ENCODE peak calls at places on chromosomes 5 and 9, in five cellular contexts. One of them, this sample, is unnamed.

GRCh38 chr5:55855509-55855908 is 4.4 kb downstream of the IL31RA start:
- DNase-seq in neural progenitor cell: no peak
- DNase-seq in body of pancreas: no peak
- DNase-seq in naive thymus-derived CD4-positive, alpha-beta T cell: peak
- DNase-seq in AG04450: no peak
- DNase-seq in this sample: no peak

GRCh38 chr9:135156525-135157510 is 69.3 kb downstream of the OLFM1 start:
- DNase-seq in body of pancreas: peak
- DNase-seq in neural progenitor cell: peak
- DNase-seq in AG04450: no peak
- DNase-seq in naive thymus-derived CD4-positive, alpha-beta T cell: no peak
- DNase-seq in this sample: no peak

GRCh38 chr5:144352318-144352717 is 181.6 kb downstream of the KCTD16 start:
- DNase-seq in neural progenitor cell: no peak
- DNase-seq in AG04450: no peak
- DNase-seq in naive thymus-derived CD4-positive, alpha-beta T cell: no peak
- DNase-seq in body of pancreas: peak
- DNase-seq in this sample: no peak

GRCh38 chr9:18806277-18806676 is 226.7 kb downstream of the SAXO1 start:
- DNase-seq in body of pancreas: no peak
- DNase-seq in naive thymus-derived CD4-positive, alpha-beta T cell: no peak
- DNase-seq in AG04450: no peak
- DNase-seq in neural progenitor cell: no peak
- DNase-seq in this sample: no peak

GRCh38 chr5:103355590-103355989 is 97.0 kb downstream of the MACIR start:
- DNase-seq in neural progenitor cell: no peak
- DNase-seq in body of pancreas: no peak
- DNase-seq in naive thymus-derived CD4-positive, alpha-beta T cell: no peak
- DNase-seq in AG04450: no peak
- DNase-seq in this sample: no peak

GRCh38 chr5:120932480-120932879 is 468.4 kb downstream of the PRR16 start:
- DNase-seq in naive thymus-derived CD4-positive, alpha-beta T cell: no peak
- DNase-seq in AG04450: no peak
- DNase-seq in body of pancreas: no peak
- DNase-seq in neural progenitor cell: no peak
- DNase-seq in this sample: no peak

GRCh38 chr9:124320062-124320973 is 62.6 kb downstream of the NEK6 start:
- DNase-seq in body of pancreas: peak
- DNase-seq in neural progenitor cell: peak
- DNase-seq in AG04450: peak
- DNase-seq in naive thymus-derived CD4-positive, alpha-beta T cell: no peak
- DNase-seq in this sample: no peak

GRCh38 chr5:21831145-21831787 is 1021.9 kb downstream of the CDH12 start:
- DNase-seq in AG04450: no peak
- DNase-seq in naive thymus-derived CD4-positive, alpha-beta T cell: no peak
- DNase-seq in body of pancreas: no peak
- DNase-seq in neural progenitor cell: no peak
- DNase-seq in this sample: no peak

GRCh38 chr9:129716091-129716490 is 36.8 kb downstream of the PTGES start:
- DNase-seq in AG04450: no peak
- DNase-seq in neural progenitor cell: no peak
- DNase-seq in naive thymus-derived CD4-positive, alpha-beta T cell: no peak
- DNase-seq in body of pancreas: no peak
- DNase-seq in this sample: no peak

GRCh38 chr5:140882591-140882899 is 621 bp downstream of the PCDHA13 start:
- DNase-seq in neural progenitor cell: peak
- DNase-seq in body of pancreas: no peak
- DNase-seq in naive thymus-derived CD4-positive, alpha-beta T cell: no peak
- DNase-seq in AG04450: no peak
- DNase-seq in this sample: no peak

GRCh38 chr5:65742565-65743231 is 20.7 kb downstream of the NLN start:
- DNase-seq in body of pancreas: no peak
- DNase-seq in AG04450: peak
- DNase-seq in naive thymus-derived CD4-positive, alpha-beta T cell: peak
- DNase-seq in neural progenitor cell: peak
- DNase-seq in this sample: peak

GRCh38 chr5:112479418-112479817 is 60.3 kb upstream of the EPB41L4A start:
- DNase-seq in naive thymus-derived CD4-positive, alpha-beta T cell: no peak
- DNase-seq in body of pancreas: no peak
- DNase-seq in neural progenitor cell: no peak
- DNase-seq in AG04450: peak
- DNase-seq in this sample: peak

GRCh38 chr9:127158995-127159801 is 36.8 kb upstream of the ANGPTL2 start:
- DNase-seq in AG04450: peak
- DNase-seq in neural progenitor cell: peak
- DNase-seq in naive thymus-derived CD4-positive, alpha-beta T cell: no peak
- DNase-seq in body of pancreas: peak
- DNase-seq in this sample: no peak

GRCh38 chr9:19232830-19233194 is 2.3 kb downstream of the DENND4C start:
- DNase-seq in neural progenitor cell: no peak
- DNase-seq in naive thymus-derived CD4-positive, alpha-beta T cell: no peak
- DNase-seq in AG04450: no peak
- DNase-seq in body of pancreas: no peak
- DNase-seq in this sample: no peak

GRCh38 chr5:149611327-149611726 is 30.0 kb downstream of the ARHGEF37 start:
- DNase-seq in body of pancreas: peak
- DNase-seq in AG04450: peak
- DNase-seq in naive thymus-derived CD4-positive, alpha-beta T cell: no peak
- DNase-seq in neural progenitor cell: no peak
- DNase-seq in this sample: no peak

DNA sequence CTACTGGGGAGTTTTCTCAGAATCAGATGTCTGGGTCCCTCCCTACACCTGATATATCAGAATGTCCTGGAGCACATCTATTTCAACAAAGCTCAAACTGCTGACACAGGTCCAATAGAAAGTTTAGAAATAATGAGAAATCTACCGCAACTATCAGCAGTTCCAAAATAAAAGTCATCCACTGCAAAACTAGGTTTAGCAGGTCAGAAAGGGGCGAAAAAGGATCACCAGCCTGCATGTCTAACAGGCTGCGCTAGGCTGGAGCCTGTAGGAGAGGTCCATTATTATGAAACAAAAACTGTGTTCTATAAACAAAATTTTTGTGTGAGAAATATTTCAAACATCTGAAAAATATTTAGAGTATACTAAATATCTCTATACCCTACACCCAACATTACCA is 84.1 kb upstream of the RNF38 start:
- DNase-seq in naive thymus-derived CD4-positive, alpha-beta T cell: no peak
- DNase-seq in neural progenitor cell: no peak
- DNase-seq in AG04450: no peak
- DNase-seq in body of pancreas: no peak
- DNase-seq in this sample: no peak
- H3K27ac ChIP-seq in naive thymus-derived CD4-positive, alpha-beta T cell: no peak
- H3K27ac ChIP-seq in neural progenitor cell: no peak
- H3K27ac ChIP-seq in AG04450: no peak
- H3K27ac ChIP-seq in body of pancreas: no peak
- H3K27ac ChIP-seq in this sample: no peak

GRCh38 chr5:37568893-37569292 is 189.8 kb downstream of the WDR70 start:
- DNase-seq in body of pancreas: no peak
- DNase-seq in AG04450: no peak
- DNase-seq in naive thymus-derived CD4-positive, alpha-beta T cell: no peak
- DNase-seq in neural progenitor cell: no peak
- DNase-seq in this sample: no peak
- H3K27ac ChIP-seq in body of pancreas: no peak
- H3K27ac ChIP-seq in AG04450: no peak
- H3K27ac ChIP-seq in naive thymus-derived CD4-positive, alpha-beta T cell: no peak
- H3K27ac ChIP-seq in neural progenitor cell: no peak
- H3K27ac ChIP-seq in this sample: no peak

GRCh38 chr5:116354699-116355098 is 219.9 kb downstream of the SEMA6A start:
- DNase-seq in naive thymus-derived CD4-positive, alpha-beta T cell: no peak
- DNase-seq in neural progenitor cell: no peak
- DNase-seq in AG04450: no peak
- DNase-seq in body of pancreas: no peak
- DNase-seq in this sample: no peak
- H3K27ac ChIP-seq in naive thymus-derived CD4-positive, alpha-beta T cell: no peak
- H3K27ac ChIP-seq in neural progenitor cell: no peak
- H3K27ac ChIP-seq in AG04450: no peak
- H3K27ac ChIP-seq in body of pancreas: no peak
- H3K27ac ChIP-seq in this sample: no peak

GRCh38 chr5:14737309-14737708 is 72.8 kb downstream of the OTULIN start:
- DNase-seq in body of pancreas: no peak
- DNase-seq in AG04450: no peak
- DNase-seq in neural progenitor cell: no peak
- DNase-seq in naive thymus-derived CD4-positive, alpha-beta T cell: no peak
- DNase-seq in this sample: no peak
- H3K27ac ChIP-seq in body of pancreas: no peak
- H3K27ac ChIP-seq in AG04450: no peak
- H3K27ac ChIP-seq in neural progenitor cell: no peak
- H3K27ac ChIP-seq in naive thymus-derived CD4-positive, alpha-beta T cell: no peak
- H3K27ac ChIP-seq in this sample: no peak

GRCh38 chr5:163385824-163386223 is 51.6 kb upstream of the CCNG1 start:
- DNase-seq in naive thymus-derived CD4-positive, alpha-beta T cell: no peak
- DNase-seq in neural progenitor cell: no peak
- DNase-seq in body of pancreas: no peak
- DNase-seq in AG04450: no peak
- DNase-seq in this sample: no peak
- H3K27ac ChIP-seq in naive thymus-derived CD4-positive, alpha-beta T cell: no peak
- H3K27ac ChIP-seq in neural progenitor cell: no peak
- H3K27ac ChIP-seq in body of pancreas: no peak
- H3K27ac ChIP-seq in AG04450: no peak
- H3K27ac ChIP-seq in this sample: no peak

GRCh38 chr5:956178-956761 is 52.3 kb upstream of the NKD2 start:
- DNase-seq in neural progenitor cell: no peak
- DNase-seq in body of pancreas: no peak
- DNase-seq in naive thymus-derived CD4-positive, alpha-beta T cell: no peak
- DNase-seq in AG04450: no peak
- DNase-seq in this sample: no peak
- H3K27ac ChIP-seq in neural progenitor cell: no peak
- H3K27ac ChIP-seq in body of pancreas: peak
- H3K27ac ChIP-seq in naive thymus-derived CD4-positive, alpha-beta T cell: no peak
- H3K27ac ChIP-seq in AG04450: no peak
- H3K27ac ChIP-seq in this sample: no peak

This sample was measured in epithelial cell of prostate.